ENCODE peak calls at places on chromosomes 6 and 20, in ten cellular contexts. One of them, this sample, is unnamed.

GRCh38 chr20:16620961-16621360 is 47.7 kb upstream of the KIF16B start:
- DNase-seq in CD4-positive, alpha-beta memory T cell: no peak
- DNase-seq in bronchial epithelial cell: no peak
- DNase-seq in activated naive CD8-positive, alpha-beta T cell treated with anti-CD3 and anti-CD28 coated beads, Interleukin-2, amount 50 U/mL, for 24 hours: no peak
- DNase-seq in HEK293T: no peak
- DNase-seq in NCI-H460: no peak
- DNase-seq in GM03348: no peak
- DNase-seq in GM13976: no peak
- DNase-seq in KBM-7: no peak
- DNase-seq in GM13977: no peak
- DNase-seq in this sample: no peak

GRCh38 chr6:32129297-32130088 is 595 bp downstream of the FKBPL start:
- DNase-seq in GM13977: no peak
- DNase-seq in NCI-H460: no peak
- DNase-seq in GM13976: no peak
- DNase-seq in GM03348: no peak
- DNase-seq in CD4-positive, alpha-beta memory T cell: peak
- DNase-seq in bronchial epithelial cell: no peak
- DNase-seq in HEK293T: no peak
- DNase-seq in KBM-7: no peak
- DNase-seq in activated naive CD8-positive, alpha-beta T cell treated with anti-CD3 and anti-CD28 coated beads, Interleukin-2, amount 50 U/mL, for 24 hours: no peak
- DNase-seq in this sample: no peak

GRCh38 chr20:4216142-4216735 is 200.9 kb upstream of the RNF24 start:
- DNase-seq in activated naive CD8-positive, alpha-beta T cell treated with anti-CD3 and anti-CD28 coated beads, Interleukin-2, amount 50 U/mL, for 24 hours: no peak
- DNase-seq in CD4-positive, alpha-beta memory T cell: no peak
- DNase-seq in KBM-7: no peak
- DNase-seq in NCI-H460: no peak
- DNase-seq in GM13976: no peak
- DNase-seq in GM13977: no peak
- DNase-seq in HEK293T: no peak
- DNase-seq in GM03348: no peak
- DNase-seq in bronchial epithelial cell: no peak
- DNase-seq in this sample: peak

GRCh38 chr6:9481292-9482029 is 933.4 kb downstream of the TFAP2A start:
- DNase-seq in HEK293T: no peak
- DNase-seq in activated naive CD8-positive, alpha-beta T cell treated with anti-CD3 and anti-CD28 coated beads, Interleukin-2, amount 50 U/mL, for 24 hours: no peak
- DNase-seq in GM13977: no peak
- DNase-seq in KBM-7: no peak
- DNase-seq in GM03348: no peak
- DNase-seq in CD4-positive, alpha-beta memory T cell: no peak
- DNase-seq in GM13976: no peak
- DNase-seq in bronchial epithelial cell: peak
- DNase-seq in NCI-H460: peak
- DNase-seq in this sample: no peak

GRCh38 chr6:77715588-77715987 is 62.7 kb downstream of the MEI4 start:
- DNase-seq in NCI-H460: no peak
- DNase-seq in bronchial epithelial cell: no peak
- DNase-seq in HEK293T: no peak
- DNase-seq in GM03348: no peak
- DNase-seq in GM13976: no peak
- DNase-seq in activated naive CD8-positive, alpha-beta T cell treated with anti-CD3 and anti-CD28 coated beads, Interleukin-2, amount 50 U/mL, for 24 hours: no peak
- DNase-seq in GM13977: no peak
- DNase-seq in CD4-positive, alpha-beta memory T cell: no peak
- DNase-seq in KBM-7: no peak
- DNase-seq in this sample: no peak

GRCh38 chr6:170292778-170293164 is 1.9 kb upstream of the DLL1 start:
- DNase-seq in KBM-7: peak
- DNase-seq in bronchial epithelial cell: peak
- DNase-seq in NCI-H460: no peak
- DNase-seq in CD4-positive, alpha-beta memory T cell: no peak
- DNase-seq in HEK293T: no peak
- DNase-seq in activated naive CD8-positive, alpha-beta T cell treated with anti-CD3 and anti-CD28 coated beads, Interleukin-2, amount 50 U/mL, for 24 hours: no peak
- DNase-seq in GM13977: no peak
- DNase-seq in GM03348: no peak
- DNase-seq in GM13976: peak
- DNase-seq in this sample: no peak

GRCh38 chr6:98824907-98825601 is 9.3 kb upstream of the POU3F2 start:
- DNase-seq in activated naive CD8-positive, alpha-beta T cell treated with anti-CD3 and anti-CD28 coated beads, Interleukin-2, amount 50 U/mL, for 24 hours: no peak
- DNase-seq in bronchial epithelial cell: no peak
- DNase-seq in GM03348: no peak
- DNase-seq in GM13976: peak
- DNase-seq in KBM-7: no peak
- DNase-seq in CD4-positive, alpha-beta memory T cell: no peak
- DNase-seq in HEK293T: peak
- DNase-seq in NCI-H460: no peak
- DNase-seq in GM13977: no peak
- DNase-seq in this sample: no peak

GRCh38 chr6:27514906-27515495 is 42.1 kb upstream of the ZNF184 start:
- DNase-seq in bronchial epithelial cell: no peak
- DNase-seq in KBM-7: no peak
- DNase-seq in GM13976: no peak
- DNase-seq in GM13977: no peak
- DNase-seq in activated naive CD8-positive, alpha-beta T cell treated with anti-CD3 and anti-CD28 coated beads, Interleukin-2, amount 50 U/mL, for 24 hours: no peak
- DNase-seq in HEK293T: no peak
- DNase-seq in CD4-positive, alpha-beta memory T cell: no peak
- DNase-seq in GM03348: peak
- DNase-seq in NCI-H460: no peak
- DNase-seq in this sample: no peak

GRCh38 chr20:49351775-49352174 is 73.9 kb upstream of the ZNFX1 start:
- DNase-seq in NCI-H460: no peak
- DNase-seq in bronchial epithelial cell: no peak
- DNase-seq in CD4-positive, alpha-beta memory T cell: no peak
- DNase-seq in GM13977: no peak
- DNase-seq in GM03348: no peak
- DNase-seq in activated naive CD8-positive, alpha-beta T cell treated with anti-CD3 and anti-CD28 coated beads, Interleukin-2, amount 50 U/mL, for 24 hours: no peak
- DNase-seq in HEK293T: no peak
- DNase-seq in GM13976: no peak
- DNase-seq in KBM-7: no peak
- DNase-seq in this sample: no peak

GRCh38 chr6:52053038-52053704 is 34.2 kb downstream of the PKHD1 start:
- DNase-seq in bronchial epithelial cell: no peak
- DNase-seq in GM13976: no peak
- DNase-seq in activated naive CD8-positive, alpha-beta T cell treated with anti-CD3 and anti-CD28 coated beads, Interleukin-2, amount 50 U/mL, for 24 hours: no peak
- DNase-seq in HEK293T: no peak
- DNase-seq in CD4-positive, alpha-beta memory T cell: no peak
- DNase-seq in NCI-H460: no peak
- DNase-seq in GM03348: no peak
- DNase-seq in GM13977: no peak
- DNase-seq in KBM-7: no peak
- DNase-seq in this sample: no peak

GRCh38 chr20:62723351-62723750 is 14.7 kb downstream of the NTSR1 start:
- DNase-seq in KBM-7: no peak
- DNase-seq in CD4-positive, alpha-beta memory T cell: no peak
- DNase-seq in GM13976: no peak
- DNase-seq in HEK293T: no peak
- DNase-seq in bronchial epithelial cell: no peak
- DNase-seq in GM03348: no peak
- DNase-seq in activated naive CD8-positive, alpha-beta T cell treated with anti-CD3 and anti-CD28 coated beads, Interleukin-2, amount 50 U/mL, for 24 hours: no peak
- DNase-seq in GM13977: no peak
- DNase-seq in NCI-H460: no peak
- DNase-seq in this sample: no peak

GRCh38 chr20:59591061-59591460 is 13.3 kb upstream of the PHACTR3 start:
- DNase-seq in GM03348: no peak
- DNase-seq in KBM-7: no peak
- DNase-seq in NCI-H460: no peak
- DNase-seq in GM13976: no peak
- DNase-seq in CD4-positive, alpha-beta memory T cell: no peak
- DNase-seq in GM13977: no peak
- DNase-seq in bronchial epithelial cell: no peak
- DNase-seq in HEK293T: no peak
- DNase-seq in activated naive CD8-positive, alpha-beta T cell treated with anti-CD3 and anti-CD28 coated beads, Interleukin-2, amount 50 U/mL, for 24 hours: no peak
- DNase-seq in this sample: no peak

GRCh38 chr20:37920679-37921322 is 17.9 kb downstream of the VSTM2L start:
- DNase-seq in HEK293T: no peak
- DNase-seq in activated naive CD8-positive, alpha-beta T cell treated with anti-CD3 and anti-CD28 coated beads, Interleukin-2, amount 50 U/mL, for 24 hours: no peak
- DNase-seq in NCI-H460: no peak
- DNase-seq in KBM-7: no peak
- DNase-seq in GM13976: no peak
- DNase-seq in GM03348: no peak
- DNase-seq in CD4-positive, alpha-beta memory T cell: no peak
- DNase-seq in GM13977: no peak
- DNase-seq in bronchial epithelial cell: no peak
- DNase-seq in this sample: no peak

GRCh38 chr6:41667195-41667594 is 28.9 kb downstream of the MDFI start:
- DNase-seq in NCI-H460: no peak
- DNase-seq in GM03348: no peak
- DNase-seq in bronchial epithelial cell: no peak
- DNase-seq in GM13977: no peak
- DNase-seq in GM13976: no peak
- DNase-seq in activated naive CD8-positive, alpha-beta T cell treated with anti-CD3 and anti-CD28 coated beads, Interleukin-2, amount 50 U/mL, for 24 hours: no peak
- DNase-seq in KBM-7: no peak
- DNase-seq in CD4-positive, alpha-beta memory T cell: no peak
- DNase-seq in HEK293T: no peak
- DNase-seq in this sample: no peak

GRCh38 chr6:156102129-156102528 is 646.5 kb upstream of the NOX3 start:
- DNase-seq in GM13977: no peak
- DNase-seq in GM03348: no peak
- DNase-seq in NCI-H460: no peak
- DNase-seq in CD4-positive, alpha-beta memory T cell: no peak
- DNase-seq in KBM-7: no peak
- DNase-seq in GM13976: no peak
- DNase-seq in HEK293T: peak
- DNase-seq in activated naive CD8-positive, alpha-beta T cell treated with anti-CD3 and anti-CD28 coated beads, Interleukin-2, amount 50 U/mL, for 24 hours: no peak
- DNase-seq in bronchial epithelial cell: peak
- DNase-seq in this sample: no peak

GRCh38 chr6:87473419-87473903 is 687 bp downstream of the SLC35A1 start:
- DNase-seq in activated naive CD8-positive, alpha-beta T cell treated with anti-CD3 and anti-CD28 coated beads, Interleukin-2, amount 50 U/mL, for 24 hours: no peak
- DNase-seq in GM03348: peak
- DNase-seq in KBM-7: no peak
- DNase-seq in bronchial epithelial cell: peak
- DNase-seq in NCI-H460: peak
- DNase-seq in HEK293T: no peak
- DNase-seq in CD4-positive, alpha-beta memory T cell: peak
- DNase-seq in GM13976: peak
- DNase-seq in GM13977: peak
- DNase-seq in this sample: peak

GRCh38 chr6:43817192-43817591 is 47.2 kb downstream of the VEGFA start:
- DNase-seq in NCI-H460: peak
- DNase-seq in activated naive CD8-positive, alpha-beta T cell treated with anti-CD3 and anti-CD28 coated beads, Interleukin-2, amount 50 U/mL, for 24 hours: peak
- DNase-seq in GM03348: peak
- DNase-seq in KBM-7: peak
- DNase-seq in GM13977: peak
- DNase-seq in GM13976: no peak
- DNase-seq in HEK293T: peak
- DNase-seq in bronchial epithelial cell: peak
- DNase-seq in CD4-positive, alpha-beta memory T cell: no peak
- DNase-seq in this sample: peak

GRCh38 chr6:11802886-11803595 is 24.4 kb upstream of the ADTRP start:
- DNase-seq in GM03348: no peak
- DNase-seq in GM13977: no peak
- DNase-seq in KBM-7: no peak
- DNase-seq in bronchial epithelial cell: no peak
- DNase-seq in HEK293T: no peak
- DNase-seq in activated naive CD8-positive, alpha-beta T cell treated with anti-CD3 and anti-CD28 coated beads, Interleukin-2, amount 50 U/mL, for 24 hours: no peak
- DNase-seq in GM13976: no peak
- DNase-seq in NCI-H460: no peak
- DNase-seq in CD4-positive, alpha-beta memory T cell: no peak
- DNase-seq in this sample: no peak

GRCh38 chr6:122008105-122009100 is 391.0 kb upstream of the HSF2 start:
- DNase-seq in activated naive CD8-positive, alpha-beta T cell treated with anti-CD3 and anti-CD28 coated beads, Interleukin-2, amount 50 U/mL, for 24 hours: no peak
- DNase-seq in NCI-H460: no peak
- DNase-seq in GM03348: peak
- DNase-seq in bronchial epithelial cell: no peak
- DNase-seq in HEK293T: no peak
- DNase-seq in GM13977: no peak
- DNase-seq in CD4-positive, alpha-beta memory T cell: no peak
- DNase-seq in GM13976: no peak
- DNase-seq in KBM-7: no peak
- DNase-seq in this sample: peak

GRCh38 chr6:140736227-140736626 is 1361.8 kb upstream of the CITED2 start:
- DNase-seq in activated naive CD8-positive, alpha-beta T cell treated with anti-CD3 and anti-CD28 coated beads, Interleukin-2, amount 50 U/mL, for 24 hours: no peak
- DNase-seq in NCI-H460: no peak
- DNase-seq in GM13976: no peak
- DNase-seq in GM03348: peak
- DNase-seq in CD4-positive, alpha-beta memory T cell: no peak
- DNase-seq in KBM-7: no peak
- DNase-seq in GM13977: no peak
- DNase-seq in bronchial epithelial cell: no peak
- DNase-seq in HEK293T: no peak
- DNase-seq in this sample: no peak

GRCh38 chr6:161362266-161362665 is 88.4 kb upstream of the AGPAT4 start:
- DNase-seq in CD4-positive, alpha-beta memory T cell: no peak
- DNase-seq in KBM-7: no peak
- DNase-seq in GM03348: no peak
- DNase-seq in GM13977: no peak
- DNase-seq in NCI-H460: no peak
- DNase-seq in HEK293T: no peak
- DNase-seq in GM13976: no peak
- DNase-seq in activated naive CD8-positive, alpha-beta T cell treated with anti-CD3 and anti-CD28 coated beads, Interleukin-2, amount 50 U/mL, for 24 hours: no peak
- DNase-seq in bronchial epithelial cell: no peak
- DNase-seq in this sample: no peak

GRCh38 chr20:42901689-42902518 is 287.8 kb downstream of the PTPRT start:
- DNase-seq in NCI-H460: no peak
- DNase-seq in bronchial epithelial cell: no peak
- DNase-seq in activated naive CD8-positive, alpha-beta T cell treated with anti-CD3 and anti-CD28 coated beads, Interleukin-2, amount 50 U/mL, for 24 hours: no peak
- DNase-seq in GM03348: no peak
- DNase-seq in GM13976: no peak
- DNase-seq in KBM-7: no peak
- DNase-seq in HEK293T: no peak
- DNase-seq in CD4-positive, alpha-beta memory T cell: no peak
- DNase-seq in GM13977: no peak
- DNase-seq in this sample: no peak

GRCh38 chr6:96542702-96543101 is 20.2 kb upstream of the FHL5 start:
- DNase-seq in CD4-positive, alpha-beta memory T cell: no peak
- DNase-seq in GM13977: no peak
- DNase-seq in GM13976: no peak
- DNase-seq in HEK293T: peak
- DNase-seq in activated naive CD8-positive, alpha-beta T cell treated with anti-CD3 and anti-CD28 coated beads, Interleukin-2, amount 50 U/mL, for 24 hours: no peak
- DNase-seq in KBM-7: peak
- DNase-seq in GM03348: no peak
- DNase-seq in NCI-H460: no peak
- DNase-seq in bronchial epithelial cell: peak
- DNase-seq in this sample: no peak

GRCh38 chr6:31353508-31353907 is 3.5 kb downstream of the HLA-B start:
- DNase-seq in bronchial epithelial cell: no peak
- DNase-seq in GM03348: no peak
- DNase-seq in GM13976: no peak
- DNase-seq in GM13977: no peak
- DNase-seq in NCI-H460: no peak
- DNase-seq in activated naive CD8-positive, alpha-beta T cell treated with anti-CD3 and anti-CD28 coated beads, Interleukin-2, amount 50 U/mL, for 24 hours: no peak
- DNase-seq in HEK293T: no peak
- DNase-seq in CD4-positive, alpha-beta memory T cell: no peak
- DNase-seq in KBM-7: no peak
- DNase-seq in this sample: no peak